ENCODE peak calls at places on chromosome 12, in seven cellular contexts. One of them, this sample, is unnamed.

GRCh38 chr12:120703311-120703942 is 6.8 kb upstream of the UNC119B start:
- DNase-seq in effector memory CD4-positive, alpha-beta T cell: no peak
- DNase-seq in SJSA1: no peak
- DNase-seq in adipocyte: no peak
- DNase-seq in neural progenitor cell: no peak
- DNase-seq in CD8-positive, alpha-beta memory T cell: no peak
- DNase-seq in HCT116: no peak
- DNase-seq in this sample: no peak

GRCh38 chr12:123973552-123974341 is 732 bp downstream of the ZNF664 start:
- DNase-seq in SJSA1: peak
- DNase-seq in adipocyte: peak
- DNase-seq in HCT116: no peak
- DNase-seq in effector memory CD4-positive, alpha-beta T cell: no peak
- DNase-seq in CD8-positive, alpha-beta memory T cell: peak
- DNase-seq in neural progenitor cell: peak
- DNase-seq in this sample: no peak

GRCh38 chr12:123097521-123098084 is 53.3 kb downstream of the PITPNM2 start:
- DNase-seq in neural progenitor cell: no peak
- DNase-seq in effector memory CD4-positive, alpha-beta T cell: no peak
- DNase-seq in adipocyte: no peak
- DNase-seq in HCT116: no peak
- DNase-seq in SJSA1: no peak
- DNase-seq in CD8-positive, alpha-beta memory T cell: no peak
- DNase-seq in this sample: no peak

GRCh38 chr12:50110127-50110761 is 1.8 kb upstream of the COX14 start:
- DNase-seq in SJSA1: no peak
- DNase-seq in neural progenitor cell: no peak
- DNase-seq in adipocyte: no peak
- DNase-seq in CD8-positive, alpha-beta memory T cell: no peak
- DNase-seq in effector memory CD4-positive, alpha-beta T cell: no peak
- DNase-seq in HCT116: no peak
- DNase-seq in this sample: no peak

GRCh38 chr12:119334459-119335170 is at the start of gene CCDC60:
- DNase-seq in neural progenitor cell: peak
- DNase-seq in HCT116: no peak
- DNase-seq in adipocyte: no peak
- DNase-seq in effector memory CD4-positive, alpha-beta T cell: no peak
- DNase-seq in SJSA1: no peak
- DNase-seq in CD8-positive, alpha-beta memory T cell: no peak
- DNase-seq in this sample: no peak

GRCh38 chr12:117854339-117855012 is 114.3 kb downstream of the KSR2 start:
- DNase-seq in adipocyte: peak
- DNase-seq in HCT116: no peak
- DNase-seq in neural progenitor cell: peak
- DNase-seq in SJSA1: no peak
- DNase-seq in CD8-positive, alpha-beta memory T cell: no peak
- DNase-seq in effector memory CD4-positive, alpha-beta T cell: no peak
- DNase-seq in this sample: peak

GRCh38 chr12:5586201-5586600 is 154.3 kb downstream of the NTF3 start:
- DNase-seq in HCT116: no peak
- DNase-seq in CD8-positive, alpha-beta memory T cell: no peak
- DNase-seq in neural progenitor cell: peak
- DNase-seq in effector memory CD4-positive, alpha-beta T cell: no peak
- DNase-seq in SJSA1: peak
- DNase-seq in adipocyte: peak
- DNase-seq in this sample: no peak

GRCh38 chr12:52013626-52014310 is 7.0 kb downstream of the TAMALIN start:
- DNase-seq in HCT116: no peak
- DNase-seq in SJSA1: no peak
- DNase-seq in CD8-positive, alpha-beta memory T cell: no peak
- DNase-seq in adipocyte: no peak
- DNase-seq in neural progenitor cell: no peak
- DNase-seq in effector memory CD4-positive, alpha-beta T cell: no peak
- DNase-seq in this sample: no peak

GRCh38 chr12:52495385-52495784 is 2.3 kb upstream of the KRT6A start:
- DNase-seq in neural progenitor cell: peak
- DNase-seq in SJSA1: no peak
- DNase-seq in CD8-positive, alpha-beta memory T cell: no peak
- DNase-seq in HCT116: peak
- DNase-seq in effector memory CD4-positive, alpha-beta T cell: no peak
- DNase-seq in adipocyte: no peak
- DNase-seq in this sample: no peak

DNA sequence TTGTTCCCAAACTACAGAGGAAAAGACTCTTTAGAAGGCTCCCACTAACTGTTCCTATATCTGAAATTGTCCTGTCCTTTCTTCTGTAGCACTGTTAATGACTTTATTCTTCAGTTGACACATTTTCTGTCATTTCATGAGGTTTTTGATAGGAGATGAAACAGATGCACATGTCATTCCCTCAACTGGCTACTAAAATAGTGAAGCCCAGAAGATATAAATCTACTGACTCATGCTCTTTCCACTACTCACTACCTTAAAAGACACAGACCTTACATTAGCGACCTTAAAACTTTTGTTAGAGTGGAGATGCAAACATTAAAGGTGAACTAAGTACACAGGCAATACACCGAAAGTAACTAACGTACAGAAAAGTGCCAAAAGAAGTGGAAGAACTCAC is 59.5 kb upstream of the ANKS1B start:
- DNase-seq in HCT116: no peak
- DNase-seq in SJSA1: no peak
- DNase-seq in effector memory CD4-positive, alpha-beta T cell: no peak
- DNase-seq in adipocyte: no peak
- DNase-seq in neural progenitor cell: no peak
- DNase-seq in CD8-positive, alpha-beta memory T cell: no peak
- DNase-seq in this sample: no peak
- H3K4me3 ChIP-seq in HCT116: no peak
- H3K4me3 ChIP-seq in SJSA1: no peak
- H3K4me3 ChIP-seq in effector memory CD4-positive, alpha-beta T cell: no peak
- H3K4me3 ChIP-seq in adipocyte: no peak
- H3K4me3 ChIP-seq in neural progenitor cell: no peak
- H3K4me3 ChIP-seq in CD8-positive, alpha-beta memory T cell: no peak
- H3K4me3 ChIP-seq in this sample: no peak

GRCh38 chr12:26723379-26724308 is 109.3 kb downstream of the ITPR2 start:
- DNase-seq in neural progenitor cell: no peak
- DNase-seq in HCT116: no peak
- DNase-seq in CD8-positive, alpha-beta memory T cell: no peak
- DNase-seq in adipocyte: peak
- DNase-seq in SJSA1: peak
- DNase-seq in effector memory CD4-positive, alpha-beta T cell: no peak
- DNase-seq in this sample: peak
- H3K4me3 ChIP-seq in neural progenitor cell: no peak
- H3K4me3 ChIP-seq in HCT116: no peak
- H3K4me3 ChIP-seq in CD8-positive, alpha-beta memory T cell: no peak
- H3K4me3 ChIP-seq in adipocyte: peak
- H3K4me3 ChIP-seq in SJSA1: peak
- H3K4me3 ChIP-seq in effector memory CD4-positive, alpha-beta T cell: no peak
- H3K4me3 ChIP-seq in this sample: no peak

DNA sequence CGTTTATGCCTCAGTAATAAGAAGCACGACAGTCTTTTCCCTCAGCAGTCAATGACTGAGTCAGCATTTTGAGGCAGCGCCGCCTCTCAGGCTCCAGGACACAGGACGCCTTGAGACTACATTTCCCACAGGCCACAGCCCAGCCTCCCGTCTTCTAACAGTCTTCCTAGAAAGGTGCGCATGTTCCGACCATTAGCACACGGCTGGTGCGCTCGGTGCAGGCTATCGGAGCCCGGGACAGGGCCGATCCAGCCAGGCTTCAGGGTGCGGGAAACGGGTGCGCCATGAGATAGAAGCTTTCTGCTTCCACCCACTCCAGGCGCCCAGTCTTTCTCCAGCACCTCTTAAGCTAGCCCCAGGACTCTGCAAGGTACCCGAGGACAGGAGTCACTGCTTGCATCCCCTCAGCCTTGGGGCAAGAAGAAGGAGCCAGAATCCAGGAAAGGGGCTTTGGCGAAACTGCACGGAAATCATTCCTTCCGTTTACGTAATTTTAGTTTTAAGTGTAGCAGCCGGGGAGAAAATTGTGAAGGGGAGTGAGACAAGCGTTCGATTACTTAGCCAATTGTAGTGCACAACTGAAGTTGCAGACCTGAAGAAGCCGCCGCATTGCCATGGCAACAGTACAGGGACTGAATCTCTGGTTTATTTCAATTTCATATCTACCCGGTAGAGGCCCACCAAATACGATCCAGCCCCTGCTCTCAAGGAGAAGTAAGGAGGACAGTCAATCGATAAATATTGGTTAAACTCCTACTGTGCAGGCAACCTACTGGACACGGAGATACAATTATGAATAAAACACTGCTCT is 53.9 kb downstream of the ZNF641 start:
- DNase-seq in adipocyte: peak
- DNase-seq in SJSA1: no peak
- DNase-seq in CD8-positive, alpha-beta memory T cell: no peak
- DNase-seq in neural progenitor cell: peak
- DNase-seq in effector memory CD4-positive, alpha-beta T cell: no peak
- DNase-seq in HCT116: no peak
- DNase-seq in this sample: peak
- H3K4me3 ChIP-seq in adipocyte: peak
- H3K4me3 ChIP-seq in SJSA1: no peak
- H3K4me3 ChIP-seq in CD8-positive, alpha-beta memory T cell: peak
- H3K4me3 ChIP-seq in neural progenitor cell: peak
- H3K4me3 ChIP-seq in effector memory CD4-positive, alpha-beta T cell: peak
- H3K4me3 ChIP-seq in HCT116: no peak
- H3K4me3 ChIP-seq in this sample: peak

GRCh38 chr12:30926243-30927209 is at the start of gene TSPAN11:
- DNase-seq in CD8-positive, alpha-beta memory T cell: no peak
- DNase-seq in HCT116: no peak
- DNase-seq in SJSA1: peak
- DNase-seq in neural progenitor cell: peak
- DNase-seq in adipocyte: peak
- DNase-seq in effector memory CD4-positive, alpha-beta T cell: no peak
- DNase-seq in this sample: no peak
- H3K4me3 ChIP-seq in CD8-positive, alpha-beta memory T cell: no peak
- H3K4me3 ChIP-seq in HCT116: no peak
- H3K4me3 ChIP-seq in SJSA1: peak
- H3K4me3 ChIP-seq in neural progenitor cell: peak
- H3K4me3 ChIP-seq in adipocyte: peak
- H3K4me3 ChIP-seq in effector memory CD4-positive, alpha-beta T cell: no peak
- H3K4me3 ChIP-seq in this sample: no peak

GRCh38 chr12:30822385-30823139 is 67.8 kb upstream of the CAPRIN2 start:
- DNase-seq in neural progenitor cell: peak
- DNase-seq in CD8-positive, alpha-beta memory T cell: peak
- DNase-seq in HCT116: no peak
- DNase-seq in SJSA1: peak
- DNase-seq in effector memory CD4-positive, alpha-beta T cell: no peak
- DNase-seq in adipocyte: peak
- DNase-seq in this sample: no peak
- H3K4me3 ChIP-seq in neural progenitor cell: peak
- H3K4me3 ChIP-seq in CD8-positive, alpha-beta memory T cell: peak
- H3K4me3 ChIP-seq in HCT116: no peak
- H3K4me3 ChIP-seq in SJSA1: no peak
- H3K4me3 ChIP-seq in effector memory CD4-positive, alpha-beta T cell: peak
- H3K4me3 ChIP-seq in adipocyte: peak
- H3K4me3 ChIP-seq in this sample: no peak

DNA sequence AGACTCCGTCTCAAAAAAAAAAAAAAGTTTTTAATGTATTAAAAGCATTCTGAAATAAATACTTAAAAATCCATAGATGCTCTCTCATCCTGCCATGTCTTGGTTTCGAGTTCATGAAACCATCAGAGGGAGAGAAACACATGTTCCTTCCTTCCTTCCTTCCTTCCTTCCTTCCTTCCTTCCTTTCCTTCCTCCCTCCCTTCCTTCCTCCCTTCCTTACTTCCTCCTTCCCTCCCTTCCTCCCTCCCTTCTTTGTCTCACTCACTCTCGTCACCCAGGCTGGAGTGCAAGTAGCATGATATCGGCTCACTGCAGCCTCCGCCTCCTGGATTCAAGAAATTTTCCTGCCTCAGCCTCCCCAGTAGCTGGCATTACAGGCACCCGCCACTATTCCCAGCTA is 60.4 kb upstream of the DUSP6 start:
- DNase-seq in SJSA1: no peak
- DNase-seq in adipocyte: no peak
- DNase-seq in neural progenitor cell: no peak
- DNase-seq in effector memory CD4-positive, alpha-beta T cell: no peak
- DNase-seq in HCT116: no peak
- DNase-seq in CD8-positive, alpha-beta memory T cell: no peak
- DNase-seq in this sample: no peak
- H3K4me3 ChIP-seq in SJSA1: no peak
- H3K4me3 ChIP-seq in adipocyte: no peak
- H3K4me3 ChIP-seq in neural progenitor cell: no peak
- H3K4me3 ChIP-seq in effector memory CD4-positive, alpha-beta T cell: no peak
- H3K4me3 ChIP-seq in HCT116: no peak
- H3K4me3 ChIP-seq in CD8-positive, alpha-beta memory T cell: no peak
- H3K4me3 ChIP-seq in this sample: no peak